ENCODE peak calls at places on chromosomes 3 and 15, in six cellular contexts. M is endothelial cell, F is Kasumi-1, Q is HEK293T, A is body of pancreas, G is T follicular helper cell. P is an unnamed sample.

GRCh38 chr3:194224937-194225422 is 89.0 kb downstream of the HES1 start:
- DNase-seq in Q (no peak), M (no peak), G (no peak), F (peak; percentile 66), A (no peak), P (no peak)

GRCh38 chr15:28140062-28140461 is 40.9 kb upstream of the OCA2 start:
- DNase-seq in G (no peak), Q (no peak), M (no peak), F (no peak), A (no peak), P (no peak)

GRCh38 chr15:72086920-72087648 is 30.9 kb downstream of the MYO9A start:
- DNase-seq in F (no peak), M (no peak), G (no peak), A (no peak), Q (no peak), P (no peak)

GRCh38 chr3:63386568-63386967 is 108.5 kb downstream of the SYNPR start:
- DNase-seq in F (no peak), A (no peak), M (peak; percentile 5), Q (peak; percentile 26), G (no peak), P (no peak)

GRCh38 chr15:52540374-52541012 is 11.8 kb upstream of the MYO5A start:
- DNase-seq in M (no peak), G (no peak), A (no peak), Q (no peak), F (no peak), P (no peak)

GRCh38 chr3:129702934-129703712 is 96.6 kb upstream of the PLXND1 start:
- DNase-seq in G (no peak), M (no peak), F (no peak), Q (no peak), A (no peak), P (no peak)

GRCh38 chr15:28269097-28269496 is 52.9 kb downstream of the HERC2 start:
- DNase-seq in Q (no peak), M (no peak), F (no peak), A (no peak), G (no peak), P (no peak)

GRCh38 chr3:69097407-69098086 is 12.8 kb downstream of the ARL6IP5 start:
- DNase-seq in Q (no peak), M (no peak), A (no peak), F (no peak), G (no peak), P (no peak)

GRCh38 chr3:128499724-128500275 is 6.8 kb upstream of the GATA2 start:
- DNase-seq in A (no peak), M (no peak), F (no peak), G (no peak), Q (no peak), P (no peak)

GRCh38 chr3:119768668-119769393 is 13.1 kb upstream of the NR1I2 start:
- DNase-seq in M (no peak), F (no peak), G (no peak), A (no peak), Q (no peak), P (no peak)

GRCh38 chr3:62737449-62737848 is 137.8 kb downstream of the CADPS start:
- DNase-seq in M (no peak), A (no peak), G (no peak), Q (no peak), F (no peak), P (no peak)

GRCh38 chr3:121817753-121818152 is 17.1 kb downstream of the IQCB1 start:
- DNase-seq in G (no peak), M (no peak), F (peak; percentile 83), A (no peak), Q (no peak), P (no peak)

GRCh38 chr15:63503739-63504246 is 600 bp upstream of the USP3 start:
- DNase-seq in M (peak; percentile 34), F (no peak), G (peak; percentile 85), A (peak; percentile 71), Q (no peak), P (peak; percentile 79)

GRCh38 chr15:41417418-41417811 is 520 bp downstream of the RTF1 start:
- DNase-seq in Q (no peak), M (no peak), A (no peak), G (no peak), F (no peak), P (peak; percentile 74)

GRCh38 chr3:197335428-197336132 is 37.2 kb upstream of the DLG1 start:
- DNase-seq in M (no peak), G (no peak), F (no peak), A (no peak), Q (no peak), P (no peak)

GRCh38 chr15:71788646-71789579 is 21.4 kb upstream of the NR2E3 start:
- DNase-seq in A (no peak), F (no peak), Q (no peak), G (no peak), M (no peak), P (no peak)

GRCh38 chr3:111761309-111761795 is 97.7 kb upstream of the PHLDB2 start:
- DNase-seq in M (no peak), Q (no peak), F (peak; percentile 5), A (no peak), G (no peak), P (no peak)

GRCh38 chr3:31925271-31925630 is 55.8 kb downstream of the OSBPL10 start:
- DNase-seq in F (no peak), G (no peak), Q (no peak), M (no peak), A (no peak), P (no peak)

GRCh38 chr3:36763111-36763849 is 1.1 kb downstream of the DCLK3 start:
- DNase-seq in M (no peak), A (no peak), F (no peak), G (no peak), Q (no peak), P (no peak)